ENCODE peak calls at places on chromosomes 4 and X, in four cellular contexts. One of them, this sample, is unnamed.

GRCh38 chr4:43238018-43238417 is 345.5 kb downstream of the GRXCR1 start:
- DNase-seq in WERI-Rb-1: peak; percentile 54
- DNase-seq in omental fat pad: no peak
- DNase-seq in T-helper 9 cell: no peak
- DNase-seq in this sample: no peak

GRCh38 chrX:30888526-30889146 is 418 bp downstream of the TAB3 start:
- DNase-seq in WERI-Rb-1: peak; percentile 10
- DNase-seq in omental fat pad: no peak
- DNase-seq in T-helper 9 cell: no peak
- DNase-seq in this sample: no peak

GRCh38 chrX:81201692-81202412 is at the start of the genes HMGN5 and SH3BGRL:
- DNase-seq in WERI-Rb-1: peak; percentile 31
- DNase-seq in omental fat pad: no peak
- DNase-seq in T-helper 9 cell: peak; percentile 50
- DNase-seq in this sample: no peak

GRCh38 chr4:120561648-120562047 is 360.9 kb downstream of the PRDM5 start:
- DNase-seq in WERI-Rb-1: no peak
- DNase-seq in omental fat pad: no peak
- DNase-seq in T-helper 9 cell: no peak
- DNase-seq in this sample: no peak

GRCh38 chrX:139194571-139195280 is 335.8 kb upstream of the F9 start:
- DNase-seq in WERI-Rb-1: no peak
- DNase-seq in omental fat pad: no peak
- DNase-seq in T-helper 9 cell: no peak
- DNase-seq in this sample: no peak

GRCh38 chr4:121535351-121535750 is 154.5 kb upstream of the QRFPR start:
- DNase-seq in WERI-Rb-1: no peak
- DNase-seq in omental fat pad: no peak
- DNase-seq in T-helper 9 cell: no peak
- DNase-seq in this sample: no peak

GRCh38 chr4:145278341-145279121 is 98.1 kb upstream of the OTUD4 start:
- DNase-seq in WERI-Rb-1: no peak
- DNase-seq in omental fat pad: no peak
- DNase-seq in T-helper 9 cell: no peak
- DNase-seq in this sample: no peak

GRCh38 chrX:13109811-13110210 is 65.4 kb upstream of the FAM9C start:
- DNase-seq in WERI-Rb-1: no peak
- DNase-seq in omental fat pad: no peak
- DNase-seq in T-helper 9 cell: no peak
- DNase-seq in this sample: no peak

This sample was measured in vagina.